ENCODE peak calls at places on chromosomes 4 and X, in nine cellular contexts. One of them, this sample, is unnamed.

GRCh38 chr4:107453231-107453630 is 266.8 kb downstream of the PAPSS1 start:
- DNase-seq in right lobe of liver: no peak
- DNase-seq in SK-N-SH: no peak
- DNase-seq in mesothelial cell of epicardium: no peak
- DNase-seq in tibial nerve: no peak
- DNase-seq in lung: no peak
- DNase-seq in activated CD8-positive, alpha-beta T cell treated with anti-CD3 and anti-CD28 coated beads for 36 hours: no peak
- DNase-seq in IMR-90: no peak
- DNase-seq in AG04450: no peak
- DNase-seq in this sample: no peak

GRCh38 chr4:55947912-55948725 is 626 bp upstream of the CEP135 start:
- DNase-seq in lung: no peak
- DNase-seq in activated CD8-positive, alpha-beta T cell treated with anti-CD3 and anti-CD28 coated beads for 36 hours: peak
- DNase-seq in right lobe of liver: no peak
- DNase-seq in IMR-90: peak
- DNase-seq in tibial nerve: peak
- DNase-seq in mesothelial cell of epicardium: no peak
- DNase-seq in SK-N-SH: peak
- DNase-seq in AG04450: peak
- DNase-seq in this sample: no peak

GRCh38 chr4:15003441-15003890 is 1.2 kb downstream of the CPEB2 start:
- DNase-seq in SK-N-SH: peak
- DNase-seq in mesothelial cell of epicardium: peak
- DNase-seq in right lobe of liver: peak
- DNase-seq in IMR-90: peak
- DNase-seq in tibial nerve: no peak
- DNase-seq in AG04450: no peak
- DNase-seq in lung: peak
- DNase-seq in activated CD8-positive, alpha-beta T cell treated with anti-CD3 and anti-CD28 coated beads for 36 hours: peak
- DNase-seq in this sample: peak

GRCh38 chr4:54802336-54802735 is 144.6 kb downstream of the KIT start:
- DNase-seq in tibial nerve: no peak
- DNase-seq in AG04450: no peak
- DNase-seq in lung: no peak
- DNase-seq in activated CD8-positive, alpha-beta T cell treated with anti-CD3 and anti-CD28 coated beads for 36 hours: no peak
- DNase-seq in IMR-90: no peak
- DNase-seq in mesothelial cell of epicardium: no peak
- DNase-seq in right lobe of liver: no peak
- DNase-seq in SK-N-SH: no peak
- DNase-seq in this sample: no peak

GRCh38 chrX:11137543-11138139 is 26.5 kb downstream of the HCCS start:
- DNase-seq in activated CD8-positive, alpha-beta T cell treated with anti-CD3 and anti-CD28 coated beads for 36 hours: no peak
- DNase-seq in SK-N-SH: peak
- DNase-seq in lung: no peak
- DNase-seq in right lobe of liver: no peak
- DNase-seq in IMR-90: peak
- DNase-seq in mesothelial cell of epicardium: no peak
- DNase-seq in tibial nerve: peak
- DNase-seq in AG04450: peak
- DNase-seq in this sample: no peak

GRCh38 chrX:37608156-37608555 is 36.7 kb downstream of the LANCL3 start:
- DNase-seq in AG04450: no peak
- DNase-seq in tibial nerve: no peak
- DNase-seq in SK-N-SH: no peak
- DNase-seq in lung: no peak
- DNase-seq in right lobe of liver: no peak
- DNase-seq in activated CD8-positive, alpha-beta T cell treated with anti-CD3 and anti-CD28 coated beads for 36 hours: no peak
- DNase-seq in mesothelial cell of epicardium: no peak
- DNase-seq in IMR-90: no peak
- DNase-seq in this sample: no peak

GRCh38 chr4:144565558-144566195 is 80.3 kb upstream of the HHIP start:
- DNase-seq in AG04450: no peak
- DNase-seq in SK-N-SH: no peak
- DNase-seq in activated CD8-positive, alpha-beta T cell treated with anti-CD3 and anti-CD28 coated beads for 36 hours: no peak
- DNase-seq in tibial nerve: no peak
- DNase-seq in IMR-90: peak
- DNase-seq in right lobe of liver: no peak
- DNase-seq in mesothelial cell of epicardium: no peak
- DNase-seq in lung: no peak
- DNase-seq in this sample: no peak

GRCh38 chrX:70087857-70088256 is 25.6 kb downstream of the OTUD6A start:
- DNase-seq in tibial nerve: peak
- DNase-seq in right lobe of liver: no peak
- DNase-seq in IMR-90: peak
- DNase-seq in SK-N-SH: no peak
- DNase-seq in AG04450: no peak
- DNase-seq in activated CD8-positive, alpha-beta T cell treated with anti-CD3 and anti-CD28 coated beads for 36 hours: no peak
- DNase-seq in lung: no peak
- DNase-seq in mesothelial cell of epicardium: no peak
- DNase-seq in this sample: no peak

GRCh38 chr4:103201724-103202123 is 3.6 kb upstream of the CENPE start:
- DNase-seq in IMR-90: no peak
- DNase-seq in mesothelial cell of epicardium: no peak
- DNase-seq in SK-N-SH: no peak
- DNase-seq in right lobe of liver: no peak
- DNase-seq in AG04450: no peak
- DNase-seq in lung: no peak
- DNase-seq in tibial nerve: no peak
- DNase-seq in activated CD8-positive, alpha-beta T cell treated with anti-CD3 and anti-CD28 coated beads for 36 hours: no peak
- DNase-seq in this sample: no peak

GRCh38 chr4:103204114-103204513 is 6.0 kb upstream of the CENPE start:
- DNase-seq in right lobe of liver: no peak
- DNase-seq in lung: no peak
- DNase-seq in IMR-90: no peak
- DNase-seq in AG04450: no peak
- DNase-seq in activated CD8-positive, alpha-beta T cell treated with anti-CD3 and anti-CD28 coated beads for 36 hours: no peak
- DNase-seq in tibial nerve: no peak
- DNase-seq in mesothelial cell of epicardium: no peak
- DNase-seq in SK-N-SH: peak
- DNase-seq in this sample: no peak

DNA sequence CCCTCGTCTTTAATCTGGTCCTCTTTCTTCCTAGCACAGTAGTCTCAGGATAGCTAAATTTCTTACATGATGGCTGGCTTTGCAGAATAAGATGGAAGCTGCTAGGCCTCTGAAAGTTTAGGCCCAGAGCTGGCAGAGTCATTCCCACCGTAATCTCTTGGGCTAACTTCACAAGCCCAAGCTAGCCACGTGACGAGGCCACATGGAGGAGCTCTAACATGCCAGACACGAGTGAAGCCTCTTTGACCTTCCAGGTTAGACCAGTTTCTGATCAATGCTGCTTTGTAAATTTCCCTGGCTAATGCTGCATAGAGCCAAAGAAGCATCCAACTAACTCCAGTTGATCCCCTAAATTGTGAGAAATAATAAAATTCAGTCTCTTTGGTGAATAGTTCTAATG is 9.5 kb upstream of the CENPE start:
- DNase-seq in AG04450: no peak
- DNase-seq in tibial nerve: no peak
- DNase-seq in activated CD8-positive, alpha-beta T cell treated with anti-CD3 and anti-CD28 coated beads for 36 hours: no peak
- DNase-seq in right lobe of liver: peak
- DNase-seq in mesothelial cell of epicardium: no peak
- DNase-seq in IMR-90: no peak
- DNase-seq in lung: no peak
- DNase-seq in SK-N-SH: no peak
- DNase-seq in this sample: no peak
- TF ChIP-seq CTCF in AG04450: no peak
- TF ChIP-seq CTCF in tibial nerve: no peak
- TF ChIP-seq CTCF in activated CD8-positive, alpha-beta T cell treated with anti-CD3 and anti-CD28 coated beads for 36 hours: no peak
- TF ChIP-seq CTCF in right lobe of liver: no peak
- TF ChIP-seq CTCF in mesothelial cell of epicardium: no peak
- TF ChIP-seq CTCF in IMR-90: no peak
- TF ChIP-seq CTCF in lung: no peak
- TF ChIP-seq CTCF in SK-N-SH: peak
- TF ChIP-seq CTCF in this sample: no peak

GRCh38 chrX:17359500-17359899 is 15.5 kb upstream of the NHS start:
- DNase-seq in lung: no peak
- DNase-seq in tibial nerve: no peak
- DNase-seq in SK-N-SH: no peak
- DNase-seq in AG04450: no peak
- DNase-seq in right lobe of liver: no peak
- DNase-seq in mesothelial cell of epicardium: no peak
- DNase-seq in activated CD8-positive, alpha-beta T cell treated with anti-CD3 and anti-CD28 coated beads for 36 hours: no peak
- DNase-seq in IMR-90: no peak
- DNase-seq in this sample: no peak

GRCh38 chrX:17355976-17356375 is 19.0 kb upstream of the NHS start:
- DNase-seq in tibial nerve: no peak
- DNase-seq in IMR-90: no peak
- DNase-seq in activated CD8-positive, alpha-beta T cell treated with anti-CD3 and anti-CD28 coated beads for 36 hours: no peak
- DNase-seq in lung: no peak
- DNase-seq in right lobe of liver: no peak
- DNase-seq in SK-N-SH: no peak
- DNase-seq in mesothelial cell of epicardium: no peak
- DNase-seq in AG04450: no peak
- DNase-seq in this sample: no peak

GRCh38 chrX:17361620-17362019 is 13.4 kb upstream of the NHS start:
- DNase-seq in lung: no peak
- DNase-seq in AG04450: no peak
- DNase-seq in SK-N-SH: peak
- DNase-seq in activated CD8-positive, alpha-beta T cell treated with anti-CD3 and anti-CD28 coated beads for 36 hours: no peak
- DNase-seq in mesothelial cell of epicardium: no peak
- DNase-seq in IMR-90: no peak
- DNase-seq in tibial nerve: no peak
- DNase-seq in right lobe of liver: no peak
- DNase-seq in this sample: peak
- TF ChIP-seq CTCF in lung: no peak
- TF ChIP-seq CTCF in AG04450: peak
- TF ChIP-seq CTCF in SK-N-SH: peak
- TF ChIP-seq CTCF in activated CD8-positive, alpha-beta T cell treated with anti-CD3 and anti-CD28 coated beads for 36 hours: no peak
- TF ChIP-seq CTCF in mesothelial cell of epicardium: peak
- TF ChIP-seq CTCF in IMR-90: peak
- TF ChIP-seq CTCF in tibial nerve: no peak
- TF ChIP-seq CTCF in right lobe of liver: no peak
- TF ChIP-seq CTCF in this sample: no peak

DNA sequence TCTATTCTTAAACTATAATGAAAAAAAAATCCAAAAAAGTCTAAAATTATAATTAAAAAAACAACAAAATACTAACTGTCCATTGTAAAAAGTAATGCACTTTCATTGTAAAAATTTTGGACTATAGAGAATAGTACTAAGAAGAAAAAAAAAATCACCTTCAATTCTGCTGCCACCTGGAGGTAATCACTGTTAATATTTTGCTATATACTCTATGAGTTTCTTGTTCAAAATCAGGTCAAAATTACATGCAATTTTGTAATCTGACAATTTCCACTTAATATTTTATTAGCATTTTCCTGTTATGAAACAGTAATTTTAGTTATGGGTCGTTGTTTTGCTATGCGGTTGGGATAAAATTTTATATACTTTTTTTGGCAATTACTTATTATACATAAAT is 62.0 kb downstream of the HTT start:
- DNase-seq in SK-N-SH: no peak
- DNase-seq in activated CD8-positive, alpha-beta T cell treated with anti-CD3 and anti-CD28 coated beads for 36 hours: no peak
- DNase-seq in tibial nerve: no peak
- DNase-seq in IMR-90: peak
- DNase-seq in right lobe of liver: no peak
- DNase-seq in AG04450: no peak
- DNase-seq in mesothelial cell of epicardium: no peak
- DNase-seq in lung: no peak
- DNase-seq in this sample: no peak
- TF ChIP-seq CTCF in SK-N-SH: peak
- TF ChIP-seq CTCF in activated CD8-positive, alpha-beta T cell treated with anti-CD3 and anti-CD28 coated beads for 36 hours: peak
- TF ChIP-seq CTCF in tibial nerve: peak
- TF ChIP-seq CTCF in IMR-90: peak
- TF ChIP-seq CTCF in right lobe of liver: no peak
- TF ChIP-seq CTCF in AG04450: peak
- TF ChIP-seq CTCF in mesothelial cell of epicardium: peak
- TF ChIP-seq CTCF in lung: no peak
- TF ChIP-seq CTCF in this sample: no peak

GRCh38 chr4:67292649-67293048 is 252.7 kb downstream of the CENPC start:
- DNase-seq in AG04450: no peak
- DNase-seq in lung: no peak
- DNase-seq in right lobe of liver: no peak
- DNase-seq in IMR-90: no peak
- DNase-seq in tibial nerve: no peak
- DNase-seq in activated CD8-positive, alpha-beta T cell treated with anti-CD3 and anti-CD28 coated beads for 36 hours: no peak
- DNase-seq in mesothelial cell of epicardium: no peak
- DNase-seq in SK-N-SH: no peak
- DNase-seq in this sample: no peak

GRCh38 chr4:67286724-67287123 is 258.6 kb downstream of the CENPC start:
- DNase-seq in tibial nerve: no peak
- DNase-seq in SK-N-SH: no peak
- DNase-seq in mesothelial cell of epicardium: no peak
- DNase-seq in lung: no peak
- DNase-seq in AG04450: no peak
- DNase-seq in right lobe of liver: no peak
- DNase-seq in activated CD8-positive, alpha-beta T cell treated with anti-CD3 and anti-CD28 coated beads for 36 hours: no peak
- DNase-seq in IMR-90: no peak
- DNase-seq in this sample: no peak

GRCh38 chr4:67291639-67292038 is 253.7 kb downstream of the CENPC start:
- DNase-seq in IMR-90: no peak
- DNase-seq in mesothelial cell of epicardium: no peak
- DNase-seq in right lobe of liver: no peak
- DNase-seq in tibial nerve: no peak
- DNase-seq in AG04450: no peak
- DNase-seq in lung: no peak
- DNase-seq in activated CD8-positive, alpha-beta T cell treated with anti-CD3 and anti-CD28 coated beads for 36 hours: no peak
- DNase-seq in SK-N-SH: no peak
- DNase-seq in this sample: no peak

GRCh38 chr4:67292045-67292444 is 253.3 kb downstream of the CENPC start:
- DNase-seq in SK-N-SH: no peak
- DNase-seq in activated CD8-positive, alpha-beta T cell treated with anti-CD3 and anti-CD28 coated beads for 36 hours: no peak
- DNase-seq in tibial nerve: no peak
- DNase-seq in right lobe of liver: no peak
- DNase-seq in mesothelial cell of epicardium: no peak
- DNase-seq in lung: no peak
- DNase-seq in IMR-90: no peak
- DNase-seq in AG04450: no peak
- DNase-seq in this sample: no peak

DNA sequence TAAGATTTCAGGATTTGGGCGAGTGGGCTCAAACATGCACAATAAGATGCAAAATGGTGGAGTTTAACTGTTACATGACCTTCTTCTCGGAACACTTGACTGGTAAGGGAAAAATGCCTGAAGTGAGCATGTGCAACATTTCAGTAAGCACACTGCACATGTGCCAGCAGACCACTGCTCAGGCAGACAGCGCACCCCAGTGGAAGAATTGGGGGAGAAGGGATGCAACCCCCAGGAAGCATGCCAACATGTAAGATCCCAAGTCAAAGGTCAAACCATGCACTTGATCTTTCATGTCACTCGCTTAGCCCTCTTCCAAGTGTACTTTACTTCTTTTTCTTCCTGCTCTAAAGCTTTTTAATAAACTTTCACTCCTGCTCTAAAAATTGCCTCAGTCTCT is 256.3 kb downstream of the CENPC start:
- DNase-seq in lung: no peak
- DNase-seq in tibial nerve: no peak
- DNase-seq in IMR-90: no peak
- DNase-seq in SK-N-SH: peak
- DNase-seq in right lobe of liver: no peak
- DNase-seq in mesothelial cell of epicardium: no peak
- DNase-seq in AG04450: no peak
- DNase-seq in activated CD8-positive, alpha-beta T cell treated with anti-CD3 and anti-CD28 coated beads for 36 hours: peak
- DNase-seq in this sample: no peak
- TF ChIP-seq CTCF in lung: no peak
- TF ChIP-seq CTCF in tibial nerve: no peak
- TF ChIP-seq CTCF in IMR-90: peak
- TF ChIP-seq CTCF in SK-N-SH: peak
- TF ChIP-seq CTCF in right lobe of liver: no peak
- TF ChIP-seq CTCF in mesothelial cell of epicardium: peak
- TF ChIP-seq CTCF in AG04450: no peak
- TF ChIP-seq CTCF in activated CD8-positive, alpha-beta T cell treated with anti-CD3 and anti-CD28 coated beads for 36 hours: no peak
- TF ChIP-seq CTCF in this sample: no peak

GRCh38 chr4:183602444-183603102 is 56.4 kb downstream of the RWDD4 start:
- DNase-seq in AG04450: no peak
- DNase-seq in SK-N-SH: no peak
- DNase-seq in tibial nerve: no peak
- DNase-seq in right lobe of liver: no peak
- DNase-seq in mesothelial cell of epicardium: no peak
- DNase-seq in IMR-90: peak
- DNase-seq in lung: no peak
- DNase-seq in activated CD8-positive, alpha-beta T cell treated with anti-CD3 and anti-CD28 coated beads for 36 hours: no peak
- DNase-seq in this sample: peak
- TF ChIP-seq CTCF in AG04450: peak
- TF ChIP-seq CTCF in SK-N-SH: peak
- TF ChIP-seq CTCF in tibial nerve: peak
- TF ChIP-seq CTCF in right lobe of liver: peak
- TF ChIP-seq CTCF in mesothelial cell of epicardium: no peak
- TF ChIP-seq CTCF in IMR-90: peak
- TF ChIP-seq CTCF in lung: no peak
- TF ChIP-seq CTCF in activated CD8-positive, alpha-beta T cell treated with anti-CD3 and anti-CD28 coated beads for 36 hours: no peak
- TF ChIP-seq CTCF in this sample: no peak

This sample was measured in mucosa of descending colon.